ENCODE peak calls at places on chromosome 10, in ten cellular contexts. One of them, this sample, is unnamed.

GRCh38 chr10:35307297-35307696 is 29.0 kb upstream of the CCNY start:
- DNase-seq in ecto neural progenitor cell: no peak
- DNase-seq in GM23248: peak
- DNase-seq in NCI-H1092 treated with DMSO at 0.1 percent for 48 hours: no peak
- DNase-seq in substantia nigra: no peak
- DNase-seq in NCI-H460: no peak
- DNase-seq in GM20000: no peak
- DNase-seq in uterus: no peak
- DNase-seq in cerebellum: no peak
- DNase-seq in adipocyte: peak
- DNase-seq in this sample: peak

GRCh38 chr10:85175635-85176034 is 847.2 kb downstream of the CCSER2 start:
- DNase-seq in ecto neural progenitor cell: no peak
- DNase-seq in GM23248: no peak
- DNase-seq in NCI-H1092 treated with DMSO at 0.1 percent for 48 hours: no peak
- DNase-seq in substantia nigra: no peak
- DNase-seq in NCI-H460: no peak
- DNase-seq in GM20000: no peak
- DNase-seq in uterus: no peak
- DNase-seq in cerebellum: no peak
- DNase-seq in adipocyte: no peak
- DNase-seq in this sample: no peak

GRCh38 chr10:77301305-77301730 is 336.3 kb downstream of the KCNMA1 start:
- DNase-seq in ecto neural progenitor cell: no peak
- DNase-seq in GM23248: peak
- DNase-seq in NCI-H1092 treated with DMSO at 0.1 percent for 48 hours: no peak
- DNase-seq in substantia nigra: no peak
- DNase-seq in NCI-H460: no peak
- DNase-seq in GM20000: no peak
- DNase-seq in uterus: no peak
- DNase-seq in cerebellum: no peak
- DNase-seq in adipocyte: peak
- DNase-seq in this sample: peak

GRCh38 chr10:78950656-78951587 is 117.8 kb upstream of the ZMIZ1 start:
- DNase-seq in ecto neural progenitor cell: no peak
- DNase-seq in GM23248: no peak
- DNase-seq in NCI-H1092 treated with DMSO at 0.1 percent for 48 hours: no peak
- DNase-seq in substantia nigra: no peak
- DNase-seq in NCI-H460: no peak
- DNase-seq in GM20000: no peak
- DNase-seq in uterus: no peak
- DNase-seq in cerebellum: no peak
- DNase-seq in adipocyte: no peak
- DNase-seq in this sample: no peak

GRCh38 chr10:74825033-74825370 is 1.4 kb upstream of the KAT6B start:
- DNase-seq in ecto neural progenitor cell: peak
- DNase-seq in GM23248: peak
- DNase-seq in NCI-H1092 treated with DMSO at 0.1 percent for 48 hours: peak
- DNase-seq in substantia nigra: no peak
- DNase-seq in NCI-H460: no peak
- DNase-seq in GM20000: no peak
- DNase-seq in uterus: peak
- DNase-seq in cerebellum: no peak
- DNase-seq in adipocyte: peak
- DNase-seq in this sample: no peak

GRCh38 chr10:124651402-124651887 is 92.7 kb downstream of the FAM53B start:
- DNase-seq in ecto neural progenitor cell: no peak
- DNase-seq in GM23248: no peak
- DNase-seq in NCI-H1092 treated with DMSO at 0.1 percent for 48 hours: no peak
- DNase-seq in substantia nigra: no peak
- DNase-seq in NCI-H460: no peak
- DNase-seq in GM20000: no peak
- DNase-seq in uterus: no peak
- DNase-seq in cerebellum: no peak
- DNase-seq in adipocyte: no peak
- DNase-seq in this sample: no peak

GRCh38 chr10:90032519-90032918 is 331.1 kb downstream of the KIF20B start:
- DNase-seq in ecto neural progenitor cell: no peak
- DNase-seq in GM23248: no peak
- DNase-seq in NCI-H1092 treated with DMSO at 0.1 percent for 48 hours: no peak
- DNase-seq in substantia nigra: no peak
- DNase-seq in NCI-H460: no peak
- DNase-seq in GM20000: no peak
- DNase-seq in uterus: no peak
- DNase-seq in cerebellum: no peak
- DNase-seq in adipocyte: peak
- DNase-seq in this sample: no peak

GRCh38 chr10:63421591-63421990 is 44.2 kb downstream of the JMJD1C start:
- DNase-seq in ecto neural progenitor cell: no peak
- DNase-seq in GM23248: no peak
- DNase-seq in NCI-H1092 treated with DMSO at 0.1 percent for 48 hours: no peak
- DNase-seq in substantia nigra: no peak
- DNase-seq in NCI-H460: no peak
- DNase-seq in GM20000: peak
- DNase-seq in uterus: no peak
- DNase-seq in cerebellum: no peak
- DNase-seq in adipocyte: no peak
- DNase-seq in this sample: no peak

GRCh38 chr10:133180192-133180914 is 20.3 kb downstream of the KNDC1 start:
- DNase-seq in ecto neural progenitor cell: no peak
- DNase-seq in GM23248: no peak
- DNase-seq in NCI-H1092 treated with DMSO at 0.1 percent for 48 hours: no peak
- DNase-seq in substantia nigra: no peak
- DNase-seq in NCI-H460: no peak
- DNase-seq in GM20000: no peak
- DNase-seq in uterus: no peak
- DNase-seq in cerebellum: no peak
- DNase-seq in adipocyte: no peak
- DNase-seq in this sample: no peak

GRCh38 chr10:114520453-114520852 is 116.2 kb upstream of the AFAP1L2 start:
- DNase-seq in ecto neural progenitor cell: no peak
- DNase-seq in GM23248: peak
- DNase-seq in NCI-H1092 treated with DMSO at 0.1 percent for 48 hours: peak
- DNase-seq in substantia nigra: no peak
- DNase-seq in NCI-H460: peak
- DNase-seq in GM20000: no peak
- DNase-seq in uterus: no peak
- DNase-seq in cerebellum: no peak
- DNase-seq in adipocyte: peak
- DNase-seq in this sample: peak

GRCh38 chr10:48789861-48790739 is 105.4 kb downstream of the WDFY4 start:
- DNase-seq in ecto neural progenitor cell: no peak
- DNase-seq in GM23248: no peak
- DNase-seq in NCI-H1092 treated with DMSO at 0.1 percent for 48 hours: no peak
- DNase-seq in substantia nigra: no peak
- DNase-seq in NCI-H460: no peak
- DNase-seq in GM20000: no peak
- DNase-seq in uterus: no peak
- DNase-seq in cerebellum: no peak
- DNase-seq in adipocyte: no peak
- DNase-seq in this sample: no peak

GRCh38 chr10:132002004-132002403 is 20.3 kb upstream of the BNIP3 start:
- DNase-seq in ecto neural progenitor cell: no peak
- DNase-seq in GM23248: no peak
- DNase-seq in NCI-H1092 treated with DMSO at 0.1 percent for 48 hours: no peak
- DNase-seq in substantia nigra: no peak
- DNase-seq in NCI-H460: no peak
- DNase-seq in GM20000: no peak
- DNase-seq in uterus: no peak
- DNase-seq in cerebellum: no peak
- DNase-seq in adipocyte: no peak
- DNase-seq in this sample: no peak

GRCh38 chr10:51029172-51029641 is 45.1 kb upstream of the PRKG1 start:
- DNase-seq in ecto neural progenitor cell: no peak
- DNase-seq in GM23248: peak
- DNase-seq in NCI-H1092 treated with DMSO at 0.1 percent for 48 hours: no peak
- DNase-seq in substantia nigra: no peak
- DNase-seq in NCI-H460: no peak
- DNase-seq in GM20000: no peak
- DNase-seq in uterus: no peak
- DNase-seq in cerebellum: no peak
- DNase-seq in adipocyte: peak
- DNase-seq in this sample: peak

GRCh38 chr10:71264345-71265200 is 52.2 kb downstream of the UNC5B start:
- DNase-seq in ecto neural progenitor cell: no peak
- DNase-seq in GM23248: no peak
- DNase-seq in NCI-H1092 treated with DMSO at 0.1 percent for 48 hours: peak
- DNase-seq in substantia nigra: no peak
- DNase-seq in NCI-H460: no peak
- DNase-seq in GM20000: no peak
- DNase-seq in uterus: no peak
- DNase-seq in cerebellum: no peak
- DNase-seq in adipocyte: no peak
- DNase-seq in this sample: no peak

GRCh38 chr10:84026821-84027257 is 112.5 kb upstream of the GHITM start:
- DNase-seq in ecto neural progenitor cell: peak
- DNase-seq in GM23248: peak
- DNase-seq in NCI-H1092 treated with DMSO at 0.1 percent for 48 hours: no peak
- DNase-seq in substantia nigra: no peak
- DNase-seq in NCI-H460: peak
- DNase-seq in GM20000: peak
- DNase-seq in uterus: no peak
- DNase-seq in cerebellum: no peak
- DNase-seq in adipocyte: peak
- DNase-seq in this sample: no peak

GRCh38 chr10:65891073-65891981 is 1034.5 kb upstream of the LRRTM3 start:
- DNase-seq in ecto neural progenitor cell: no peak
- DNase-seq in GM23248: no peak
- DNase-seq in NCI-H1092 treated with DMSO at 0.1 percent for 48 hours: no peak
- DNase-seq in substantia nigra: no peak
- DNase-seq in NCI-H460: peak
- DNase-seq in GM20000: peak
- DNase-seq in uterus: no peak
- DNase-seq in cerebellum: no peak
- DNase-seq in adipocyte: no peak
- DNase-seq in this sample: no peak

GRCh38 chr10:111578076-111578475 is 501.2 kb downstream of the ADRA2A start:
- DNase-seq in ecto neural progenitor cell: no peak
- DNase-seq in GM23248: no peak
- DNase-seq in NCI-H1092 treated with DMSO at 0.1 percent for 48 hours: no peak
- DNase-seq in substantia nigra: no peak
- DNase-seq in NCI-H460: no peak
- DNase-seq in GM20000: no peak
- DNase-seq in uterus: no peak
- DNase-seq in cerebellum: no peak
- DNase-seq in adipocyte: no peak
- DNase-seq in this sample: no peak

GRCh38 chr10:78351283-78351682 is 317.6 kb downstream of the RPS24 start:
- DNase-seq in ecto neural progenitor cell: no peak
- DNase-seq in GM23248: no peak
- DNase-seq in NCI-H1092 treated with DMSO at 0.1 percent for 48 hours: no peak
- DNase-seq in substantia nigra: no peak
- DNase-seq in NCI-H460: no peak
- DNase-seq in GM20000: no peak
- DNase-seq in uterus: no peak
- DNase-seq in cerebellum: no peak
- DNase-seq in adipocyte: no peak
- DNase-seq in this sample: no peak

GRCh38 chr10:5299950-5300349 is 64.8 kb upstream of the UCN3 start:
- DNase-seq in ecto neural progenitor cell: no peak
- DNase-seq in GM23248: no peak
- DNase-seq in NCI-H1092 treated with DMSO at 0.1 percent for 48 hours: no peak
- DNase-seq in substantia nigra: no peak
- DNase-seq in NCI-H460: no peak
- DNase-seq in GM20000: no peak
- DNase-seq in uterus: no peak
- DNase-seq in cerebellum: no peak
- DNase-seq in adipocyte: no peak
- DNase-seq in this sample: no peak

GRCh38 chr10:71258446-71259145 is 46.2 kb downstream of the UNC5B start:
- DNase-seq in ecto neural progenitor cell: no peak
- DNase-seq in GM23248: no peak
- DNase-seq in NCI-H1092 treated with DMSO at 0.1 percent for 48 hours: no peak
- DNase-seq in substantia nigra: no peak
- DNase-seq in NCI-H460: no peak
- DNase-seq in GM20000: no peak
- DNase-seq in uterus: no peak
- DNase-seq in cerebellum: no peak
- DNase-seq in adipocyte: no peak
- DNase-seq in this sample: no peak

GRCh38 chr10:84988011-84988410 is 659.6 kb downstream of the CCSER2 start:
- DNase-seq in ecto neural progenitor cell: no peak
- DNase-seq in GM23248: no peak
- DNase-seq in NCI-H1092 treated with DMSO at 0.1 percent for 48 hours: no peak
- DNase-seq in substantia nigra: no peak
- DNase-seq in NCI-H460: no peak
- DNase-seq in GM20000: no peak
- DNase-seq in uterus: no peak
- DNase-seq in cerebellum: no peak
- DNase-seq in adipocyte: no peak
- DNase-seq in this sample: no peak

GRCh38 chr10:95391570-95392249 is 100.9 kb upstream of the PDLIM1 start:
- DNase-seq in ecto neural progenitor cell: peak
- DNase-seq in GM23248: peak
- DNase-seq in NCI-H1092 treated with DMSO at 0.1 percent for 48 hours: no peak
- DNase-seq in substantia nigra: no peak
- DNase-seq in NCI-H460: peak
- DNase-seq in GM20000: no peak
- DNase-seq in uterus: no peak
- DNase-seq in cerebellum: peak
- DNase-seq in adipocyte: peak
- DNase-seq in this sample: peak

GRCh38 chr10:90571876-90572275 is 286.0 kb downstream of the HTR7 start:
- DNase-seq in ecto neural progenitor cell: no peak
- DNase-seq in GM23248: no peak
- DNase-seq in NCI-H1092 treated with DMSO at 0.1 percent for 48 hours: peak
- DNase-seq in substantia nigra: no peak
- DNase-seq in NCI-H460: no peak
- DNase-seq in GM20000: no peak
- DNase-seq in uterus: no peak
- DNase-seq in cerebellum: no peak
- DNase-seq in adipocyte: no peak
- DNase-seq in this sample: no peak

GRCh38 chr10:85510682-85511081 is 855.9 kb downstream of the GRID1 start:
- DNase-seq in ecto neural progenitor cell: no peak
- DNase-seq in GM23248: no peak
- DNase-seq in NCI-H1092 treated with DMSO at 0.1 percent for 48 hours: no peak
- DNase-seq in substantia nigra: peak
- DNase-seq in NCI-H460: no peak
- DNase-seq in GM20000: no peak
- DNase-seq in uterus: no peak
- DNase-seq in cerebellum: no peak
- DNase-seq in adipocyte: no peak
- DNase-seq in this sample: no peak

GRCh38 chr10:58178811-58179210 is 88.9 kb downstream of the IPMK start:
- DNase-seq in ecto neural progenitor cell: no peak
- DNase-seq in GM23248: peak
- DNase-seq in NCI-H1092 treated with DMSO at 0.1 percent for 48 hours: no peak
- DNase-seq in substantia nigra: no peak
- DNase-seq in NCI-H460: no peak
- DNase-seq in GM20000: no peak
- DNase-seq in uterus: no peak
- DNase-seq in cerebellum: no peak
- DNase-seq in adipocyte: peak
- DNase-seq in this sample: peak

GRCh38 chr10:983951-984705 is 4.1 kb upstream of the GTPBP4 start:
- DNase-seq in ecto neural progenitor cell: no peak
- DNase-seq in GM23248: peak
- DNase-seq in NCI-H1092 treated with DMSO at 0.1 percent for 48 hours: no peak
- DNase-seq in substantia nigra: no peak
- DNase-seq in NCI-H460: no peak
- DNase-seq in GM20000: no peak
- DNase-seq in uterus: no peak
- DNase-seq in cerebellum: no peak
- DNase-seq in adipocyte: no peak
- DNase-seq in this sample: peak

GRCh38 chr10:95430231-95430951 is 130.8 kb downstream of the SORBS1 start:
- DNase-seq in ecto neural progenitor cell: peak
- DNase-seq in GM23248: peak
- DNase-seq in NCI-H1092 treated with DMSO at 0.1 percent for 48 hours: peak
- DNase-seq in substantia nigra: peak
- DNase-seq in NCI-H460: peak
- DNase-seq in GM20000: peak
- DNase-seq in uterus: peak
- DNase-seq in cerebellum: peak
- DNase-seq in adipocyte: peak
- DNase-seq in this sample: peak

GRCh38 chr10:131167036-131167860 is 144.3 kb downstream of the TCERG1L start:
- DNase-seq in ecto neural progenitor cell: peak
- DNase-seq in GM23248: no peak
- DNase-seq in NCI-H1092 treated with DMSO at 0.1 percent for 48 hours: no peak
- DNase-seq in substantia nigra: no peak
- DNase-seq in NCI-H460: no peak
- DNase-seq in GM20000: no peak
- DNase-seq in uterus: no peak
- DNase-seq in cerebellum: no peak
- DNase-seq in adipocyte: no peak
- DNase-seq in this sample: no peak